ENCODE peak calls at places on chromosomes 6 and 20, in ten cellular contexts. Z is transverse colon, O is fibroblast of lung, C is osteoblast, N is PC-3, I is IMR-90, J is pancreas, Y is endodermal cell, Q is left ventricle myocardium inferior, V is right cardiac atrium. W is an unnamed sample. For H3K9me3, the result is how much of the 10 kb centered on the place peaks cover.

GRCh38 chr6:64717281-64717680 is 989.7 kb downstream of the EYS start:
- DNase-seq in Z (no peak), O (no peak), C (no peak), N (no peak), I (no peak), J (no peak), Y (peak), Q (no peak), V (no peak), W (no peak)

GRCh38 chr6:105151644-105152043 is 28.2 kb downstream of the POPDC3 start:
- DNase-seq in Z (no peak), O (no peak), C (no peak), N (no peak), I (peak), J (no peak), Y (no peak), Q (no peak), V (no peak), W (no peak)

GRCh38 chr20:3126527-3126859 is 33.2 kb downstream of the FASTKD5 start:
- DNase-seq in Z (no peak), O (no peak), C (no peak), N (no peak), I (no peak), J (no peak), Y (no peak), Q (no peak), V (no peak), W (no peak)

GRCh38 chr6:169499728-169500265 is 202.0 kb downstream of the WDR27 start:
- DNase-seq in Z (no peak), O (no peak), C (no peak), N (no peak), I (no peak), J (no peak), Y (no peak), Q (no peak), V (peak), W (no peak)

GRCh38 chr6:38570750-38571149 is 69.0 kb downstream of the BTBD9 start:
- DNase-seq in Z (no peak), O (no peak), C (no peak), N (peak), I (peak), J (no peak), Y (no peak), Q (no peak), V (no peak), W (no peak)

GRCh38 chr6:111764238-111765182 is 108.7 kb downstream of the FYN start:
- DNase-seq in Z (peak), O (peak), C (no peak), N (no peak), I (no peak), J (no peak), Y (peak), Q (no peak), V (no peak), W (no peak)

GRCh38 chr6:155106456-155107107 is 111.5 kb downstream of the TIAM2 start:
- DNase-seq in Z (no peak), O (peak), C (peak), N (no peak), I (no peak), J (no peak), Y (peak), Q (no peak), V (no peak), W (no peak)

GRCh38 chr6:169776379-169776778 is 25.0 kb downstream of the ERMARD start:
- DNase-seq in Z (no peak), O (no peak), C (no peak), N (no peak), I (no peak), J (no peak), Y (no peak), Q (no peak), V (no peak), W (no peak)

GRCh38 chr20:23658989-23659609 is 21.3 kb upstream of the CST3 start:
- DNase-seq in Z (no peak), O (no peak), C (no peak), N (no peak), I (no peak), J (no peak), Y (peak), Q (no peak), V (no peak), W (no peak)

GRCh38 chr20:49668181-49668877 is 45.3 kb downstream of the B4GALT5 start:
- DNase-seq in Z (peak), O (no peak), C (no peak), N (no peak), I (no peak), J (no peak), Y (no peak), Q (peak), V (peak), W (peak)

GRCh38 chr6:43052842-43053544 is 658 bp downstream of the CUL7 start:
- DNase-seq in Z (peak), O (peak), C (peak), N (no peak), I (peak), J (peak), Y (peak), Q (no peak), V (peak), W (peak)

GRCh38 chr20:1757072-1757471 is 99.5 kb upstream of the SIRPG start:
- DNase-seq in Z (no peak), O (no peak), C (no peak), N (peak), I (no peak), J (no peak), Y (no peak), Q (no peak), V (no peak), W (no peak)

GRCh38 chr20:13238001-13238653 is 17.1 kb downstream of the ISM1 start:
- DNase-seq in Z (no peak), O (no peak), C (no peak), N (no peak), I (no peak), J (no peak), Y (no peak), Q (no peak), V (no peak), W (no peak)

GRCh38 chr20:9059931-9060330 is 9.0 kb upstream of the PLCB4 start:
- DNase-seq in Z (no peak), O (peak), C (no peak), N (peak), I (peak), J (no peak), Y (no peak), Q (no peak), V (no peak), W (no peak)

GRCh38 chr6:46932526-46932925 is 10.8 kb upstream of the ADGRF5 start:
- DNase-seq in Z (no peak), O (peak), C (no peak), N (peak), I (no peak), J (no peak), Y (no peak), Q (no peak), V (no peak), W (no peak)

GRCh38 chr6:108897371-108897770 is 49.1 kb downstream of the ARMC2 start:
- DNase-seq in Z (no peak), O (peak), C (no peak), N (peak), I (peak), J (no peak), Y (no peak), Q (peak), V (no peak), W (no peak)

GRCh38 chr6:56766806-56767178 is 124.1 kb upstream of the DST start:
- DNase-seq in Z (no peak), O (peak), C (peak), N (peak), I (peak), J (no peak), Y (no peak), Q (no peak), V (no peak), W (no peak)

GRCh38 chr6:106539931-106540330 is 89.4 kb downstream of the RTN4IP1 start:
- DNase-seq in Z (no peak), O (no peak), C (no peak), N (no peak), I (no peak), J (no peak), Y (no peak), Q (no peak), V (no peak), W (no peak)

GRCh38 chr6:142725024-142725770 is 219.8 kb downstream of the HIVEP2 start:
- DNase-seq in Z (no peak), O (no peak), C (peak), N (no peak), I (no peak), J (no peak), Y (no peak), Q (no peak), V (no peak), W (no peak)

GRCh38 chr6:85126448-85127178 is 323.3 kb upstream of the NT5E start:
- DNase-seq in Z (peak), O (peak), C (no peak), N (peak), I (peak), J (peak), Y (peak), Q (peak), V (peak), W (no peak)

GRCh38 chr6:139490482-139490881 is 116.0 kb upstream of the CITED2 start:
- DNase-seq in Z (peak), O (no peak), C (no peak), N (no peak), I (peak), J (no peak), Y (no peak), Q (no peak), V (no peak), W (no peak)

GRCh38 chr6:70520575-70520974 is 46.2 kb upstream of the SDHAF4 start:
- DNase-seq in Z (no peak), O (peak), C (no peak), N (peak), I (peak), J (no peak), Y (no peak), Q (no peak), V (no peak), W (no peak)

GRCh38 chr20:64176548-64177419 is 12.5 kb downstream of the MYT1 start:
- DNase-seq in Z (no peak), O (no peak), C (peak), N (no peak), I (no peak), J (no peak), Y (peak), Q (peak), V (no peak), W (no peak)

GRCh38 chr6:133242761-133243590 is 1.8 kb downstream of the EYA4 start:
- DNase-seq in Z (no peak), O (no peak), C (peak), N (no peak), I (peak), J (no peak), Y (peak), Q (peak), V (no peak), W (no peak)

GRCh38 chr6:88263591-88263990 is 97.4 kb upstream of the CNR1 start:
- DNase-seq in Z (no peak), O (no peak), C (no peak), N (no peak), I (no peak), J (no peak), Y (peak), Q (no peak), V (no peak), W (no peak)

GRCh38 chr20:57361517-57361916 is 10.5 kb downstream of the RAE1 start:
- DNase-seq in Z (no peak), O (peak), C (peak), N (peak), I (peak), J (no peak), Y (peak), Q (no peak), V (no peak), W (no peak)

GRCh38 chr6:15755555-15755954 is 92.7 kb upstream of the DTNBP1 start:
- DNase-seq in Z (no peak), O (no peak), C (no peak), N (no peak), I (peak), J (no peak), Y (no peak), Q (no peak), V (no peak), W (no peak)

GRCh38 chr6:67683960-67684359 is 951.1 kb upstream of the ADGRB3 start:
- DNase-seq in Z (no peak), O (peak), C (no peak), N (peak), I (peak), J (no peak), Y (no peak), Q (no peak), V (no peak), W (no peak)

GRCh38 chr20:18361678-18362077 is 73.4 kb downstream of the ZNF133 start:
- DNase-seq in Z (no peak), O (no peak), C (no peak), N (no peak), I (no peak), J (no peak), Y (no peak), Q (no peak), V (no peak), W (no peak)

GRCh38 chr20:63495771-63496403 is 3.0 kb downstream of the EEF1A2 start:
- DNase-seq in Z (peak), O (peak), C (peak), N (peak), I (peak), J (peak), Y (peak), Q (peak), V (peak), W (peak)

GRCh38 chr6:43806041-43806757 is 36.2 kb downstream of the VEGFA start:
- DNase-seq in Z (peak), O (no peak), C (no peak), N (peak), I (no peak), J (no peak), Y (no peak), Q (no peak), V (no peak), W (no peak)

GRCh38 chr6:165325609-165326008 is 16.2 kb upstream of the C6orf118 start:
- DNase-seq in Z (no peak), O (no peak), C (no peak), N (no peak), I (no peak), J (no peak), Y (no peak), Q (no peak), V (no peak), W (no peak)

GRCh38 chr6:30323806-30324205 is 2.9 kb upstream of the TRIM39 start:
- DNase-seq in Z (no peak), O (peak), C (peak), N (peak), I (no peak), J (no peak), Y (no peak), Q (no peak), V (no peak), W (no peak)

GRCh38 chr20:7859371-7859802 is 80.9 kb downstream of the HAO1 start:
- DNase-seq in Z (no peak), O (peak), C (no peak), N (peak), I (peak), J (no peak), Y (peak), Q (no peak), V (no peak), W (no peak)

GRCh38 chr6:37868447-37868825 is 48.9 kb downstream of the ZFAND3 start:
- DNase-seq in Z (no peak), O (peak), C (peak), N (peak), I (peak), J (no peak), Y (no peak), Q (no peak), V (no peak), W (no peak)

GRCh38 chr6:137200288-137200687 is 18.9 kb downstream of the IFNGR1 start:
- DNase-seq in Z (no peak), O (no peak), C (no peak), N (no peak), I (no peak), J (no peak), Y (no peak), Q (no peak), V (no peak), W (no peak)

GRCh38 chr6:129163551-129163950 is 280.6 kb downstream of the LAMA2 start:
- DNase-seq in Z (no peak), O (no peak), C (peak), N (peak), I (no peak), J (no peak), Y (no peak), Q (no peak), V (no peak), W (no peak)

GRCh38 chr6:69578366-69578890 is 218.4 kb downstream of the LMBRD1 start:
- DNase-seq in Z (no peak), O (peak), C (no peak), N (no peak), I (no peak), J (no peak), Y (no peak), Q (no peak), V (no peak), W (no peak)

GRCh38 chr20:59632426-59633113 is 28.2 kb downstream of the PHACTR3 start:
- DNase-seq in Z (no peak), O (no peak), C (no peak), N (no peak), I (no peak), J (no peak), Y (no peak), Q (no peak), V (no peak), W (no peak)
- H3K9me3 ChIP-seq in Z (under half), O (under half), C (under half), N (under half), I (under half), J (under half), Y (under half), Q (under half), V (under half), W (under half)

GRCh38 chr6:41256383-41256782 is 28.2 kb downstream of the TREML4 start:
- DNase-seq in Z (no peak), O (no peak), C (no peak), N (no peak), I (no peak), J (no peak), Y (no peak), Q (no peak), V (no peak), W (no peak)
- H3K27ac ChIP-seq in Z (no peak), O (no peak), C (no peak), N (no peak), I (no peak), J (no peak), Y (no peak), Q (no peak), V (no peak), W (no peak)

DNA sequence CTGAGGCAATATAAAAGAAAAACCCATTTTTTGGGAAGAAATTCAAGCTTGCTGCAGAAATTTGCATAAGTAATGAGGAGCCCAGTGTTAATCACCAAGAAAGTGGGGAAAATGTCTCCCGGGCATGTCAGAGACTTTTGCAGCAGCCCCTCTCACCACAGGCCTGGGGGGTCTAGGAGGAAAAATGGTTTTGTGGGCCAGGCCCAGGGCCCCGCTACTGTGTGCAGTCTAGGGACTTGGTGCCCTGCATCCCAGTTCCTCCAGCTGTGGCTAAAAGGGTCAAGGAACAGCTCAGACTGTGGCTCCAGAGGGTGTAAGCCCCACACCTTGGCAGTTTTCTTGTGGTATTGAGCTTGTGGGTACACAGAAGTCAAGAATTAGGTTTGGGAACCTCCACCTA is 209.7 kb downstream of the HDGFL1 start:
- DNase-seq in Z (no peak), O (no peak), C (no peak), N (no peak), I (no peak), J (no peak), Y (no peak), Q (no peak), V (no peak), W (no peak)
- H3K9me3 ChIP-seq in Z (under half), O (under half), C (under half), N (under half), I (under half), J (under half), Y (under half), Q (under half), V (under half), W (under half)

GRCh38 chr6:151723152-151723551 is 84.3 kb upstream of the ESR1 start:
- DNase-seq in Z (no peak), O (no peak), C (no peak), N (no peak), I (no peak), J (no peak), Y (no peak), Q (no peak), V (no peak), W (no peak)
- H3K27ac ChIP-seq in Z (no peak), O (no peak), C (no peak), N (no peak), I (no peak), J (no peak), Y (no peak), Q (no peak), V (no peak), W (no peak)

GRCh38 chr6:4383910-4384637 is 248.7 kb upstream of the ECI2 start:
- DNase-seq in Z (no peak), O (no peak), C (no peak), N (no peak), I (no peak), J (no peak), Y (peak), Q (no peak), V (no peak), W (no peak)
- H3K9me3 ChIP-seq in Z (under half), O (under half), C (under half), N (under half), I (under half), J (under half), Y (under half), Q (under half), V (under half), W (under half)

GRCh38 chr20:33781945-33782344 is 29.2 kb upstream of the CHMP4B start:
- DNase-seq in Z (no peak), O (no peak), C (peak), N (no peak), I (no peak), J (no peak), Y (no peak), Q (no peak), V (no peak), W (no peak)

GRCh38 chr20:33785503-33785902 is 25.6 kb upstream of the CHMP4B start:
- DNase-seq in Z (no peak), O (no peak), C (no peak), N (no peak), I (no peak), J (no peak), Y (no peak), Q (no peak), V (no peak), W (no peak)

GRCh38 chr20:33783818-33784217 is 27.3 kb upstream of the CHMP4B start:
- DNase-seq in Z (no peak), O (no peak), C (no peak), N (no peak), I (no peak), J (no peak), Y (no peak), Q (no peak), V (no peak), W (no peak)

GRCh38 chr20:33783256-33783655 is 27.9 kb upstream of the CHMP4B start:
- DNase-seq in Z (no peak), O (no peak), C (no peak), N (no peak), I (no peak), J (no peak), Y (no peak), Q (no peak), V (no peak), W (no peak)

DNA sequence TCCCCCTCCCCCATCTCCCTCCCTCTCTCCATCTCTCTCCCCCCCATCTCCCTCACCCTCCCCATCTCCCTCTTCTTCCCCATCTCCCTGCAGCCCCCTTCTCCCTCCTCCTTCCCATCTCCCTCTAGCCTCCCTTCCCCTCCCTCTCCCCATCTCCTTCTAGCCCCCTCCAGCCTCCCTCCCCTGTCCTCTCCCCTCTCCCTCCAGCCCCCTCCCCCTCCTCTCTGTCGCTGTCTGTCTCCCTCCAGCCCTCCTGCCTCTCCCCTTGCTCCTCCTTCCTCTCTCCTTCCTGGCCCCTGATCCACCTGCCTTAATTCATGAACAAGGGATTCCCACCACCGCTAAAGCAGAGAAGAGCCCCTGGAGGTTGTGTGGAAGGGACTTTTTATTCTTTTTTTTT is 26.9 kb upstream of the CHMP4B start:
- DNase-seq in Z (no peak), O (no peak), C (no peak), N (no peak), I (no peak), J (no peak), Y (no peak), Q (no peak), V (no peak), W (no peak)
- H3K27ac ChIP-seq in Z (no peak), O (no peak), C (no peak), N (no peak), I (no peak), J (no peak), Y (no peak), Q (no peak), V (no peak), W (no peak)